ENCODE peak calls at places on chromosomes 1 and 21, in seven cellular contexts. S, J, B, K, Y, T and U are unnamed samples.

GRCh38 chr1:214685906-214686305 is 82.9 kb downstream of the CENPF start:
- DNase-seq in K (no peak), T (no peak), J (no peak), S (no peak), B (no peak), Y (no peak), U (peak; percentile 8)

GRCh38 chr1:210413951-210414350 is 85.2 kb downstream of the HHAT start:
- DNase-seq in T (no peak), K (no peak), J (no peak), S (no peak), Y (no peak), B (no peak), U (no peak)

GRCh38 chr1:7555391-7556185 is 215.5 kb upstream of the VAMP3 start:
- DNase-seq in B (no peak), S (no peak), T (no peak), Y (no peak), K (no peak), J (no peak), U (no peak)

GRCh38 chr1:221230605-221231004 is 351.4 kb downstream of the HLX start:
- DNase-seq in J (no peak), Y (no peak), K (no peak), S (peak; percentile 74), B (no peak), T (no peak), U (no peak)

GRCh38 chr1:75085931-75086330 is 48.3 kb upstream of the LHX8 start:
- DNase-seq in Y (no peak), S (no peak), K (no peak), T (no peak), B (no peak), J (no peak), U (no peak)

GRCh38 chr1:88984553-88984945 is 7.9 kb downstream of the KYAT3 start:
- DNase-seq in B (no peak), J (no peak), Y (no peak), S (no peak), T (no peak), K (no peak), U (no peak)

GRCh38 chr21:16891821-16892220 is 621.0 kb upstream of the CXADR start:
- DNase-seq in B (no peak), T (no peak), S (peak; percentile 88), J (no peak), Y (no peak), K (no peak), U (no peak)

GRCh38 chr1:36576118-36576517 is 93.4 kb upstream of the CSF3R start:
- DNase-seq in K (no peak), J (peak; percentile 91), T (peak; percentile 93), B (peak; percentile 43), Y (peak; percentile 77), S (peak; percentile 49), U (no peak)

GRCh38 chr1:203478231-203478630 is 2.6 kb downstream of the PRELP start:
- DNase-seq in T (no peak), S (no peak), J (no peak), Y (no peak), K (no peak), B (no peak), U (no peak)
- TF ChIP-seq POLR2AphosphoS5 in T (no peak), S (no peak), J (no peak), Y (no peak), K (no peak), B (no peak), U (no peak)

GRCh38 chr1:152189657-152190442 is 30.8 kb upstream of the RPTN start:
- DNase-seq in Y (peak; percentile 67), K (no peak), B (peak; percentile 63), T (peak; percentile 54), J (peak; percentile 52), S (peak; percentile 65), U (peak; percentile 24)

GRCh38 chr1:152190589-152190988 is 31.6 kb upstream of the RPTN start:
- DNase-seq in J (no peak), K (no peak), S (no peak), Y (no peak), T (no peak), B (no peak), U (no peak)

GRCh38 chr1:152186556-152187285 is 27.7 kb upstream of the RPTN start:
- DNase-seq in B (no peak), S (no peak), T (no peak), Y (no peak), J (no peak), K (no peak), U (no peak)

GRCh38 chr1:152191260-152191659 is 32.2 kb upstream of the RPTN start:
- DNase-seq in J (no peak), K (no peak), B (no peak), Y (no peak), T (no peak), S (no peak), U (no peak)

DNA sequence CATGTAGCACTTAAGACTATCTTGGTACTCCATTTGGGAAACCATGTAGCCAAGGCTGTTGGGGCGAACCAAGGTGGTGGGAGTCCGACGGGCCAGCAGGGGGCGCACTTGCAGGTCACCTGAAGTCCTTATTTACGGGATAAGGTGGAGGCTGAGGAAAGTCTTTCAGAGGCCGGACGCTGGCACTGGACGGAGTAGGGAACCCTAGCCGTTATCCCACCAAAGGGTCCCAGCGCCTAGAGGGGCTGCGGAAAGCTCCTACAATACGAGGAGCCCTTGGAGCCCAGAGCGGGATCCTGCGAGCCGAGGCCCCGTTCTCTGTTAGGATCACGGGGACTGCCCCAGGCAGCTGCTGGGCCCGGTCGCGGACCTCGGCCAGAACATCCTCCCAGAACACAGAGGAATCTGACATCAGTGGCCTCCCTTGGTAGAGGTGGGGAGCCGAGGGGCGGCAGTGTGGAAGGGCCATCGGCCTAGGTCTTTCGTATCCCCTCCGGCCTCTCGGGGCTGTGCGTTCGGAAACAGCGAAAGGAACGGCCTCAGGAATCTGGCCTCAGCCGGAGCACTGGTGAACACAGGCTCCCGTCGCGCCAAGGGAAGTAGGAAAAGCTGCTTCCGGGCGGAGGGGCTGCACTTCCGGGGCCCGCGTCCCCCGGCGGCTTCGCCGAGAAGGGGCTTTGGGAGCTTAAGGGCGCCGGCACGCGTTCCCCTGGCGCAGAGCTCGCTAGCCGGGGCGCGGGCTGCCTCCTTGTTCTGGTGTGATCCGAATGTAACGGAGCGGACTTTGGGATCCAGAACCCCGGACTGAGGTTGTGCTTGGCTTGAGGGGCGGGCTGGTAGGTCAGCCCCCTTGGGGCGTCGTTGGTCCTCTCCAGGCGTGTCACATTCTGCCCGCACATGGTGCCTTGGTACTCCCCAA is 29.9 kb upstream of the RPTN start:
- DNase-seq in T (peak; percentile 78), J (peak; percentile 38), Y (peak; percentile 64), S (peak; percentile 65), K (no peak), B (no peak), U (no peak)
- H3K9ac ChIP-seq in T (no peak overlapping the region), J (no peak overlapping the region), Y (no peak overlapping the region), S (peak overlapping the region; percentile 17), K (peak overlapping the region; percentile 16), B (no peak overlapping the region), U (no peak overlapping the region)

GRCh38 chr1:162822391-162823200 is 32.1 kb downstream of the HSD17B7 start:
- DNase-seq in T (peak; percentile 78), B (peak; percentile 13), Y (no peak), S (peak; percentile 25), J (peak; percentile 83), K (no peak), U (no peak)
- H3K4me3 ChIP-seq in T (peak overlapping the region; percentile 56), B (peak overlapping the region; percentile 62), Y (no peak overlapping the region), S (peak overlapping the region; percentile 13), J (peak overlapping the region; percentile 57), K (no peak overlapping the region), U (no peak overlapping the region)

GRCh38 chr1:205283270-205284147 is 38.0 kb downstream of the NUAK2 start:
- DNase-seq in K (no peak), J (no peak), Y (no peak), T (no peak), B (no peak), S (no peak), U (no peak)

GRCh38 chr1:205286335-205286950 is 35.1 kb downstream of the NUAK2 start:
- DNase-seq in S (no peak), Y (no peak), K (peak; percentile 84), B (no peak), J (no peak), T (no peak), U (no peak)

GRCh38 chr1:205285391-205286101 is 36.0 kb downstream of the NUAK2 start:
- DNase-seq in B (no peak), S (no peak), T (no peak), J (no peak), Y (no peak), K (peak; percentile 76), U (no peak)

GRCh38 chr1:205287076-205287475 is 34.5 kb downstream of the NUAK2 start:
- DNase-seq in S (no peak), J (no peak), K (no peak), Y (no peak), B (no peak), T (no peak), U (no peak)

DNA sequence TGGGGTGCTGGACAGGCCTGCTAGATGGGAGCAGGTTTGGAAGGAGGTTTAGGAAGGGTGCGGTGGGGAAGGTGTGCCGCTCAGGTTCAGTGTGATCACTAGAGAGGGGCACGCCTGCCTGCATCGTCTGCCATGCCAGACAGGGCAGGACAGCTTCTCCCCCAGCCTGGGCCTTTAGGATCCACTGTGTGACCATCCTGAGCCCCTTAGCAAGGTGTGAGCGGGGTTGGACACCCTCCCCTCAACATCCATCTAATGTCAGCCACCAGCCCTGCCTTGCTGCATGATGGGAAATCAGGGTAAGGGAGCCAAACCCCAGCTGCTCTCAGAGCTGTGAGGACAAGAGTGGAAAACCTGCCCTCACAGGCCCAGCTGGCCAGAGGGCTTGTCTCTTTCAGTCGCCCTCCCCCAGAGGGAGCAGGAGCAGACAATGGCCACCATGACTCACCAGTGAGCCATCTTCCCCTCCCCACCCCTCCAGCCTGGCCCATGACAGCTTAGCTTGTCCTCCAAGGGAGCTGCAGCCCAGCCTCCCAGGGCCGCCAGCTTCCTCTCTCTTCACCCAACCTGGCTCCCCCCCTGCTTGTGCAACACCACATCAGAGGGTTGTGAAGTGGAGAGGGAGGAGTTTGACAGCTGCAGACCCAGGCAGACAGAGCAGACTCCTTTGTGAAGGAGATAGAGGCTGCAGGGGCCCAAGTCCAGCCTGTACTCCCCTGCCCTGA is 37.0 kb downstream of the NUAK2 start:
- DNase-seq in Y (peak; percentile 93), B (peak; percentile 75), T (peak; percentile 73), J (peak; percentile 56), K (no peak), S (peak; percentile 95), U (no peak)
- TF ChIP-seq POLR2AphosphoS5 in Y (no peak), B (peak; percentile 26), T (no peak), J (peak; percentile 66), K (no peak), S (peak; percentile 67), U (no peak)

DNA sequence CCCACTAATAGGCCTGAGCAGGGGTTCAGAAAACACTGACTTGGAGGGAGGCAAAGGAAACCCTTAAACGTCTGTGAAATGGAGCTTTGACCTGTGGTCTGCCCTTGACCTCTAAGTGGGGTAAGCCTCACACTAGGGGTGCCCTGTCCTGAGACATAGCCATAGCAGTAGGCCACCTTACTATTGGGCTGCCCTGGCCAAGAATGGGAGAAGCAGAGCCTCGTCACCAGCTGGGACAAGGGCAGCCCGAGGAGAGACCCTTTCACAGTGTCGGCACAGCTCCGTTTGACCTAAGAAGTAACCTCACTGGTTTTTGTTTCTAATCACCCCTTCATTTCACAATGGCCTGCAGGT is 26.4 kb upstream of the IFNAR2 start:
- DNase-seq in K (no peak), J (no peak), B (no peak), T (no peak), S (no peak), Y (no peak), U (no peak)
- H3K9ac ChIP-seq in K (no peak overlapping the region), J (no peak overlapping the region), B (no peak overlapping the region), T (no peak overlapping the region), S (no peak overlapping the region), Y (no peak overlapping the region), U (no peak overlapping the region)